ENCODE peak calls at places on chromosomes 4 and X, in nine cellular contexts. T is hepatocyte, E is DND-41, I is trophoblast cell, P is Karpas-422, W is neuronal stem cell, R is fibroblast of lung, B is endothelial cell of umbilical vein, A is mammary epithelial cell. K is an unnamed sample.

GRCh38 chr4:168129802-168130201 is 37.5 kb downstream of the ANXA10 start:
- DNase-seq in T (no peak), E (no peak), I (no peak), P (no peak), W (no peak), R (no peak), B (no peak), A (no peak), K (no peak)

GRCh38 chrX:68842781-68843581 is 14.2 kb downstream of the EFNB1 start:
- DNase-seq in T (no peak), E (no peak), I (no peak), P (no peak), W (no peak), R (peak; percentile 33), B (no peak), A (peak; percentile 60), K (no peak)

GRCh38 chrX:76454456-76454927 is 27.0 kb downstream of the MAGEE1 start:
- DNase-seq in T (peak; percentile 20), E (peak; percentile 11), I (no peak), P (peak; percentile 70), W (no peak), R (peak; percentile 1), B (peak; percentile 2), A (peak; percentile 23), K (peak; percentile 44)

GRCh38 chr4:21476753-21477152 is 471.8 kb downstream of the KCNIP4 start:
- DNase-seq in T (peak; percentile 45), E (peak; percentile 4), I (no peak), P (no peak), W (peak; percentile 65), R (no peak), B (peak; percentile 20), A (no peak), K (no peak)

GRCh38 chrX:44260609-44261008 is 82.9 kb downstream of the EFHC2 start:
- DNase-seq in T (no peak), E (no peak), I (no peak), P (no peak), W (no peak), R (no peak), B (no peak), A (no peak), K (no peak)

GRCh38 chr4:48831532-48832015 is 686 bp downstream of the OCIAD1 start:
- DNase-seq in T (no peak), E (no peak), I (no peak), P (peak; percentile 77), W (no peak), R (no peak), B (peak; percentile 52), A (no peak), K (no peak)

GRCh38 chr4:122346503-122346902 is 32.3 kb upstream of the ADAD1 start:
- DNase-seq in T (no peak), E (no peak), I (no peak), P (no peak), W (no peak), R (no peak), B (no peak), A (no peak), K (no peak)

GRCh38 chrX:54639018-54639345 is 109.0 kb downstream of the GNL3L start:
- DNase-seq in T (no peak), E (no peak), I (no peak), P (no peak), W (no peak), R (no peak), B (no peak), A (no peak), K (no peak)

GRCh38 chr4:77015390-77015789 is 60.4 kb downstream of the CCNI start:
- DNase-seq in T (no peak), E (no peak), I (no peak), P (no peak), W (no peak), R (peak; percentile 24), B (no peak), A (peak; percentile 20), K (no peak)

GRCh38 chr4:73822389-73822788 is 14.1 kb upstream of the CXCL6 start:
- DNase-seq in T (no peak), E (no peak), I (no peak), P (no peak), W (no peak), R (no peak), B (no peak), A (peak; percentile 78), K (no peak)

GRCh38 chr4:57116245-57116644 is 6.1 kb upstream of the IGFBP7 start:
- DNase-seq in T (no peak), E (no peak), I (no peak), P (no peak), W (no peak), R (no peak), B (no peak), A (no peak), K (no peak)

GRCh38 chr4:57114973-57115372 is 4.8 kb upstream of the IGFBP7 start:
- DNase-seq in T (no peak), E (no peak), I (no peak), P (no peak), W (no peak), R (no peak), B (peak; percentile 43), A (no peak), K (no peak)

GRCh38 chr4:57122959-57123358 is 12.8 kb upstream of the IGFBP7 start:
- DNase-seq in T (no peak), E (no peak), I (no peak), P (no peak), W (no peak), R (no peak), B (no peak), A (no peak), K (no peak)

GRCh38 chr4:57124145-57124544 is 14.0 kb upstream of the IGFBP7 start:
- DNase-seq in T (no peak), E (no peak), I (no peak), P (no peak), W (no peak), R (no peak), B (no peak), A (no peak), K (no peak)

GRCh38 chr4:57119054-57119651 is 9.0 kb upstream of the IGFBP7 start:
- DNase-seq in T (peak; percentile 53), E (no peak), I (no peak), P (no peak), W (no peak), R (peak; percentile 84), B (peak; percentile 82), A (peak; percentile 83), K (no peak)
- H2AFZ ChIP-seq in T (no peak overlapping the region), E (no peak overlapping the region), I (no peak overlapping the region), P (no peak overlapping the region), W (peak overlapping the region; percentile 69), R (peak overlapping the region; percentile 43), B (peak overlapping the region; percentile 83), A (peak overlapping the region; percentile 92), K (no peak overlapping the region)

GRCh38 chr4:127844605-127845116 is 36.0 kb upstream of the PLK4 start:
- DNase-seq in T (no peak), E (no peak), I (no peak), P (no peak), W (no peak), R (no peak), B (no peak), A (no peak), K (no peak)

GRCh38 chr4:127843704-127844604 is 36.7 kb upstream of the PLK4 start:
- DNase-seq in T (no peak), E (no peak), I (no peak), P (no peak), W (no peak), R (no peak), B (no peak), A (no peak), K (no peak)

GRCh38 chr4:127849505-127850234 is 31.0 kb upstream of the PLK4 start:
- DNase-seq in T (no peak), E (no peak), I (no peak), P (peak; percentile 49), W (no peak), R (peak; percentile 12), B (peak; percentile 37), A (no peak), K (no peak)

GRCh38 chr4:127846061-127846460 is 34.6 kb upstream of the PLK4 start:
- DNase-seq in T (no peak), E (no peak), I (no peak), P (no peak), W (no peak), R (no peak), B (no peak), A (no peak), K (no peak)

GRCh38 chr4:127846765-127847164 is 33.9 kb upstream of the PLK4 start:
- DNase-seq in T (no peak), E (no peak), I (no peak), P (no peak), W (no peak), R (no peak), B (no peak), A (no peak), K (no peak)
- H3K9me3 ChIP-seq in T (peaks cover 18% of the 10 kb centered on the region), E (peaks cover 16% of the 10 kb centered on the region), I (peaks cover 2% of the 10 kb centered on the region), P (peaks cover 27% of the 10 kb centered on the region), W (peaks cover 44% of the 10 kb centered on the region), R (no peaks in the 10 kb centered on the region), B (peaks cover 3% of the 10 kb centered on the region), A (peaks cover 14% of the 10 kb centered on the region), K (no peaks in the 10 kb centered on the region)

DNA sequence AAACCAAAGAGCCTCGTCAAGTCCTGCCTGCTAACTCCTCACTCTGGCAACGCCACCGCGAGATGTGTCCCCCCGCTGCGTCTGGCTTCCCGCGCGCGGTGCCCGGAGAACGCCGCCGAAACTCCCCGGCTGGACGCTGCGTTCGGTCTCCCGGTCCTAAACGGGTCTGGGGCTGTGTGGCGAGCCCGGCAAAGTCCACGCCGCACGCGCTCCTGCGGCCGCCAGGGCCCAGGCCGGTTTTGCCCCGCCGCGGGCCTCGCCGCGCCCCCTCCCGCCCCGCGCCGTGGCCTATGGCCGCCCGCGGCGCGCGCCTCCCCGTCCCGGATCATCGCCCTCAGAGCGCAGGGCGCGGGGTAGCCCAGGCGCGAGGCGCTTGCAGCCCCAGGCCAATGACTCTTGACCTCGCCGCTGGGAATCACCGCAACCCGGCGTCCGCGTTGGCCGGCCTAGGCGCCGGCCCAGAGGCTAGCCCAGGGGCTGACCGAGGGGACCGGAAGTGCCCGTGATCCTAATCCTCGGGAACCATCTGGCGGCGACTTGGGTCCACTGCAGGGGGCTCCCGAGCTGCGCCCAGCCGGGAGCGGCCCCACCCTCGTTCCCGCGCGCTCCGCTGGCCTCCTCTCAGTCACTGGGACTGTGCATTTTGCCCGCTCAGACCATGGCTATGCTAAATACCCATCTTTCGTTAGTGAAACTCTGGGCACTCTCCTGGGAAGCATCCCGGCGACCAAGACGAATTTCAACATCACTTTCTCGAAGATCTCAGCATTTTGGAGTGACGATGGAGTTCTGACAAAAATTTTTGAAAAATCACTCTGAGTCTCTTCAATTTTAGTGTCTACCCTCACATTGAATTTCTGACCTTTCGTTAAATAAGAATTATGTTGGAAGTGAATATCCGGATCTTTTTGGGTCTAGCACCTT is at the start of gene AADAT:
- DNase-seq in T (peak; percentile 91), E (no peak), I (peak; percentile 85), P (no peak), W (peak; percentile 81), R (peak; percentile 80), B (peak; percentile 44), A (peak; percentile 65), K (peak; percentile 39)
- H2AFZ ChIP-seq in T (peak within 1 kb of the TSS; percentile 98), E (no peak within 1 kb of the TSS), I (peak within 1 kb of the TSS; percentile 89), P (no peak within 1 kb of the TSS), W (peak within 1 kb of the TSS; percentile 85), R (peak within 1 kb of the TSS; percentile 97), B (peak within 1 kb of the TSS; percentile 86), A (peak within 1 kb of the TSS; percentile 97), K (peak within 1 kb of the TSS; percentile 52)

DNA sequence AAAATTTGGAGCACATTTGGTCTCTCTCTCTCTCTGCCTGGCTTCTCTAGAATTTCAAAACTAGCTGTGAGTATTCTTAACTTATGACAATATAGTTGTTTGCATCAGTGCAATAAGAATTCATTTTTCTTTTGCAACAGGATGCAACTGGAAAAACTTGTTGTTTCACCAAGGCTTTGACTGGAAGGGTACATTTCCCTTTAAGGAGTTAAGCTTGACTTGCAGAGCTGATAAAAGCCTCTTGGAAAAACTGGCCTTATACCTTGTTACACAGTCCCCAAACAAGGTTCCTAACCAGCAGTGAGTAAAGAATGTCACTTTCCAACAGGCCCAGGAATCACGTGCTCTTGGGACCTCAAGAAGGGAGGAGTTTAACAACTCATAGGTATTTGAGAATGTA is 25.9 kb upstream of the ZNF718 start:
- DNase-seq in T (no peak), E (no peak), I (no peak), P (no peak), W (no peak), R (no peak), B (no peak), A (no peak), K (no peak)
- H3K9me3 ChIP-seq in T (peaks cover 4% of the 10 kb centered on the region), E (peaks cover 55% of the 10 kb centered on the region), I (peaks cover 19% of the 10 kb centered on the region), P (peaks cover 47% of the 10 kb centered on the region), W (peaks cover 63% of the 10 kb centered on the region), R (no peaks in the 10 kb centered on the region), B (peaks cover 6% of the 10 kb centered on the region), A (peaks cover 41% of the 10 kb centered on the region), K (no peaks in the 10 kb centered on the region)

K was measured in MM.1S.